ENCODE peak calls at places on chromosome X, in ten cellular contexts. E is IMR-90; Z is CD4-positive, alpha-beta memory T cell; B is fibroblast of the aortic adventitia; S is dorsolateral prefrontal cortex; M is coronary artery; T is GM23248; Y is choroid plexus epithelial cell; V is astrocyte of the spinal cord; G is stomach. O is an unnamed sample.

GRCh38 chrX:11480626-11481025 is 185.1 kb downstream of the ARHGAP6 start:
- DNase-seq in E (peak), Z (no peak), B (no peak), S (no peak), M (no peak), T (no peak), Y (peak), V (peak), G (no peak), O (peak)

GRCh38 chrX:149151805-149152757 is 353.0 kb downstream of the IDS start:
- DNase-seq in E (no peak), Z (no peak), B (no peak), S (no peak), M (no peak), T (peak), Y (peak), V (peak), G (no peak), O (peak)

GRCh38 chrX:69362354-69362753 is 141.8 kb upstream of the NALF2 start:
- DNase-seq in E (no peak), Z (no peak), B (no peak), S (no peak), M (no peak), T (peak), Y (no peak), V (no peak), G (no peak), O (no peak)

GRCh38 chrX:115547448-115547847 is 13.5 kb upstream of the PLS3 start:
- DNase-seq in E (no peak), Z (no peak), B (no peak), S (no peak), M (no peak), T (no peak), Y (no peak), V (no peak), G (no peak), O (no peak)

GRCh38 chrX:35890699-35891098 is 28.8 kb upstream of the CFAP47 start:
- DNase-seq in E (peak), Z (no peak), B (no peak), S (no peak), M (no peak), T (peak), Y (peak), V (peak), G (peak), O (peak)

GRCh38 chrX:11887175-11887574 is 129.1 kb downstream of the MSL3 start:
- DNase-seq in E (no peak), Z (no peak), B (no peak), S (no peak), M (no peak), T (no peak), Y (no peak), V (no peak), G (no peak), O (no peak)

GRCh38 chrX:413322-414201 is 26.9 kb upstream of the PPP2R3B start:
- DNase-seq in E (peak), Z (no peak), B (peak), S (no peak), M (no peak), T (no peak), Y (peak), V (peak), G (no peak), O (peak)

GRCh38 chrX:41895826-41896225 is 27.5 kb downstream of the CASK start:
- DNase-seq in E (peak), Z (no peak), B (no peak), S (no peak), M (no peak), T (peak), Y (no peak), V (no peak), G (no peak), O (peak)

GRCh38 chrX:15988661-15989603 is 134.3 kb upstream of the AP1S2 start:
- DNase-seq in E (peak), Z (no peak), B (peak), S (no peak), M (no peak), T (peak), Y (peak), V (peak), G (no peak), O (peak)

GRCh38 chrX:40094041-40094899 is 3.5 kb downstream of the BCOR start:
- DNase-seq in E (peak), Z (peak), B (peak), S (peak), M (no peak), T (peak), Y (peak), V (no peak), G (no peak), O (peak)

GRCh38 chrX:17931855-17932254 is 70.8 kb upstream of the RAI2 start:
- DNase-seq in E (no peak), Z (no peak), B (no peak), S (no peak), M (no peak), T (no peak), Y (no peak), V (no peak), G (no peak), O (no peak)

GRCh38 chrX:40064055-40064597 is 33.6 kb downstream of the BCOR start:
- DNase-seq in E (no peak), Z (no peak), B (no peak), S (no peak), M (no peak), T (no peak), Y (no peak), V (no peak), G (no peak), O (no peak)

GRCh38 chrX:11214346-11215190 is 78.6 kb upstream of the AMELX start:
- DNase-seq in E (no peak), Z (peak), B (no peak), S (no peak), M (no peak), T (no peak), Y (no peak), V (no peak), G (no peak), O (no peak)

GRCh38 chrX:134908235-134908834 is 82.5 kb upstream of the SMIM10 start:
- DNase-seq in E (peak), Z (no peak), B (peak), S (no peak), M (no peak), T (peak), Y (peak), V (peak), G (no peak), O (peak)

GRCh38 chrX:65985922-65986588 is 53.8 kb downstream of the VSIG4 start:
- DNase-seq in E (peak), Z (peak), B (peak), S (no peak), M (no peak), T (peak), Y (peak), V (peak), G (no peak), O (peak)

GRCh38 chrX:349196-349595 is 30.6 kb upstream of the GTPBP6 start:
- DNase-seq in E (no peak), Z (no peak), B (no peak), S (peak), M (no peak), T (no peak), Y (no peak), V (no peak), G (no peak), O (peak)

GRCh38 chrX:45329217-45329616 is 128.5 kb upstream of the DIPK2B start:
- DNase-seq in E (no peak), Z (no peak), B (peak), S (no peak), M (no peak), T (no peak), Y (no peak), V (no peak), G (no peak), O (no peak)

GRCh38 chrX:150200820-150201287 is 162.3 kb upstream of the MAMLD1 start:
- DNase-seq in E (peak), Z (no peak), B (peak), S (peak), M (peak), T (peak), Y (peak), V (peak), G (no peak), O (peak)

GRCh38 chrX:30196322-30196721 is 19.0 kb upstream of the MAGEB2 start:
- DNase-seq in E (peak), Z (no peak), B (peak), S (no peak), M (no peak), T (peak), Y (peak), V (peak), G (no peak), O (peak)

GRCh38 chrX:129704491-129704890 is 34.3 kb upstream of the XPNPEP2 start:
- DNase-seq in E (no peak), Z (no peak), B (no peak), S (no peak), M (no peak), T (no peak), Y (no peak), V (no peak), G (no peak), O (no peak)

GRCh38 chrX:21375795-21376069 is 1.5 kb downstream of the CNKSR2 start:
- DNase-seq in E (no peak), Z (no peak), B (no peak), S (no peak), M (no peak), T (no peak), Y (no peak), V (no peak), G (no peak), O (no peak)
- H3K4me3 ChIP-seq in E (no peak), Z (no peak), B (no peak), S (no peak), M (peak), T (no peak), Y (no peak), V (no peak), G (peak), O (no peak)

GRCh38 chrX:131709553-131709952 is 165.7 kb downstream of the OR13H1 start:
- DNase-seq in E (no peak), Z (no peak), B (no peak), S (no peak), M (no peak), T (no peak), Y (no peak), V (no peak), G (no peak), O (no peak)

GRCh38 chrX:131704136-131704695 is 160.3 kb downstream of the OR13H1 start:
- DNase-seq in E (peak), Z (no peak), B (peak), S (peak), M (peak), T (peak), Y (no peak), V (peak), G (peak), O (no peak)

GRCh38 chrX:131703646-131704045 is 159.8 kb downstream of the OR13H1 start:
- DNase-seq in E (no peak), Z (no peak), B (no peak), S (no peak), M (no peak), T (no peak), Y (no peak), V (no peak), G (no peak), O (no peak)
- H3K4me3 ChIP-seq in E (no peak), Z (no peak), B (no peak), S (peak), M (peak), T (no peak), Y (no peak), V (no peak), G (no peak), O (no peak)

DNA sequence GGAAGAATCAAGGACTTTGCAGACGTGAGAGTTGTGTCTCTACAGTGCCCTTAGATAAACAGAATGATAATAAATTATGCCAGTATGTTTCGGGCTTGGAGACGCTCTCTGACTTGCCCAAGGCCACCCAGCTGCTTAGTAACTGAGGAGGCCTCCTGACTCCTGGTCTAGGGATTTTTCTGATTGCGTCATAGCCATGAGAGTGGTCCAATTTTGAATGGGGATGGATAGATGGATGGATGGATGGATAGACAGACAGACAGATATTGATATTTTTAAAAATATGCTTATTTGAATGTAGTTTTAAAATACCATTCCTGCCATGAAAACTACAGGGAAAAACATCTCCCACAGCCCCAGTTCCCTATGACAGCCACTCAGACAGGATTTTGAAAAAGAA is 15.5 kb downstream of the ARHGAP36 start:
- DNase-seq in E (no peak), Z (no peak), B (no peak), S (no peak), M (no peak), T (no peak), Y (no peak), V (no peak), G (no peak), O (no peak)
- H3K4me3 ChIP-seq in E (no peak), Z (no peak), B (no peak), S (no peak), M (no peak), T (no peak), Y (no peak), V (no peak), G (no peak), O (no peak)

GRCh38 chrX:107675365-107675654 is 47.0 kb downstream of the PRPS1 start:
- DNase-seq in E (no peak), Z (no peak), B (no peak), S (no peak), M (no peak), T (no peak), Y (peak), V (no peak), G (no peak), O (no peak)

GRCh38 chrX:107672955-107673378 is 44.7 kb downstream of the PRPS1 start:
- DNase-seq in E (peak), Z (peak), B (peak), S (peak), M (peak), T (peak), Y (peak), V (peak), G (peak), O (peak)

GRCh38 chrX:107674480-107675364 is 46.4 kb downstream of the PRPS1 start:
- DNase-seq in E (no peak), Z (peak), B (peak), S (no peak), M (peak), T (peak), Y (peak), V (peak), G (peak), O (peak)

GRCh38 chrX:107673933-107674479 is 45.7 kb downstream of the PRPS1 start:
- DNase-seq in E (no peak), Z (peak), B (no peak), S (no peak), M (peak), T (peak), Y (peak), V (peak), G (peak), O (peak)

DNA sequence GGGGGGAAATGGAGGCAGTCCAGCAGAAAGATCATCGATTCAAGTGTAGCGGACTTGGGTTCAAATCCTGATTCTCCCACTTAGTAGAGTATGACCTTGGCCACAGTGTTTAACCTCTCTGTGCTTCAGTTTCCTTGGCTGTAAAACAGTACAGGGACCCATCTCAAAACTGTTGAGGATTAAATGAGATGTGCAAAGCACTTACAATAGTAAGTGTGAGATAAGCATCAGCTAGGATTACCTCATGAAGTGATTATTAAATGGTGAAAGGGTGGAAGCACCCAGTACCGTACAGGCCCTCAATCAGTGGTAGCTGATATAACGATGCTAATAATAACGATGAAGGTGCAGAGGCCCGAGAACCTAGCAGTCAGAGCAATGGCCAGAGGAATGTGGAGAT is 45.1 kb downstream of the PRPS1 start:
- DNase-seq in E (no peak), Z (no peak), B (no peak), S (no peak), M (no peak), T (peak), Y (no peak), V (no peak), G (no peak), O (no peak)
- H3K4me3 ChIP-seq in E (no peak), Z (peak), B (no peak), S (no peak), M (peak), T (peak), Y (no peak), V (no peak), G (no peak), O (no peak)

GRCh38 chrX:37684426-37684825 is 1.2 kb upstream of the XK start:
- DNase-seq in E (no peak), Z (no peak), B (no peak), S (no peak), M (no peak), T (no peak), Y (no peak), V (no peak), G (no peak), O (no peak)

GRCh38 chrX:37684918-37685317 is 673 bp upstream of the XK start:
- DNase-seq in E (no peak), Z (no peak), B (no peak), S (no peak), M (no peak), T (no peak), Y (no peak), V (no peak), G (no peak), O (no peak)

GRCh38 chrX:37685452-37686347 is at the start of gene XK:
- DNase-seq in E (no peak), Z (peak), B (peak), S (peak), M (peak), T (peak), Y (peak), V (peak), G (peak), O (peak)

GRCh38 chrX:37686979-37687378 is 1.4 kb downstream of the XK start:
- DNase-seq in E (no peak), Z (no peak), B (no peak), S (no peak), M (no peak), T (no peak), Y (no peak), V (no peak), G (no peak), O (no peak)

DNA sequence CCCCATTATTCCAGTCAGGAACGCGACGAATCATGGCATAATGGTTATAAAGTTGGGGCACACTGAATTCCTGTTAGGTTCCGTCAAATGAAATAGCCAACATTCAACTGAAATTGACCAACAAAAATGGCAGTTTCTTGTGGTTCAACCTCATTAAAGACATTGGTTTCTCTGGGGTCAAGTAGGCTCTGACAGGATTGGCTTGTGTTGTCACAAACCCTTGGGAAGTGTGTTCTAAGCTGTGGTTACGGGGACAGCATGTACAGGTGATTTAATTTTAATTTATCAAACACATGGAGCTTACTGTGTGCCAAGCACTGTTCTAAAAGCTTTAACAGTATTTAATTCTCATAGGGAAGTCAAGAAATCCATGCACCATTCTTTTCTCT is 751 bp downstream of the XK start:
- DNase-seq in E (no peak), Z (no peak), B (no peak), S (no peak), M (no peak), T (no peak), Y (no peak), V (no peak), G (no peak), O (no peak)
- H3K4me3 ChIP-seq in E (peak), Z (no peak), B (no peak), S (peak), M (peak), T (peak), Y (no peak), V (no peak), G (peak), O (peak)

DNA sequence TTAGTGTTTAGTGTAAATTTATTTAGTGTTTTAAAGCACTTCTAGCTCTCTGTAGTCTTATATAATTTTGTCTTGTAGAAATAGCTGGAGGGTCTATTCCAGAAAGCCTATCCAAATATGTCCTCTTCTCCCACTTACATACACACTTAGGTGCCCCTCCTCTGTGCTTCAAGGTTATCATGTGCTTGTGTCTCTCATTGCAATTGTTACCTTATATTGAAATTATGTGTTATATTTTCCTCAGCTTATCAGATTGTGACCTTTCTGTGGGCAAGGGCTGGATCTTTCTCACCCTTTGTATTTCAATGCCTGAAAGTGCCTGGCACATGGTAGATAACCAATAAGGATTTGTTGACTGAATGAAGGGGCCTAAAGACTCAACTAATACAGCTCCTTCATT is 18.4 kb downstream of the WDR44 start:
- DNase-seq in E (no peak), Z (no peak), B (no peak), S (no peak), M (no peak), T (no peak), Y (no peak), V (no peak), G (no peak), O (no peak)
- H3K4me3 ChIP-seq in E (no peak), Z (no peak), B (no peak), S (no peak), M (no peak), T (no peak), Y (no peak), V (no peak), G (no peak), O (no peak)

DNA sequence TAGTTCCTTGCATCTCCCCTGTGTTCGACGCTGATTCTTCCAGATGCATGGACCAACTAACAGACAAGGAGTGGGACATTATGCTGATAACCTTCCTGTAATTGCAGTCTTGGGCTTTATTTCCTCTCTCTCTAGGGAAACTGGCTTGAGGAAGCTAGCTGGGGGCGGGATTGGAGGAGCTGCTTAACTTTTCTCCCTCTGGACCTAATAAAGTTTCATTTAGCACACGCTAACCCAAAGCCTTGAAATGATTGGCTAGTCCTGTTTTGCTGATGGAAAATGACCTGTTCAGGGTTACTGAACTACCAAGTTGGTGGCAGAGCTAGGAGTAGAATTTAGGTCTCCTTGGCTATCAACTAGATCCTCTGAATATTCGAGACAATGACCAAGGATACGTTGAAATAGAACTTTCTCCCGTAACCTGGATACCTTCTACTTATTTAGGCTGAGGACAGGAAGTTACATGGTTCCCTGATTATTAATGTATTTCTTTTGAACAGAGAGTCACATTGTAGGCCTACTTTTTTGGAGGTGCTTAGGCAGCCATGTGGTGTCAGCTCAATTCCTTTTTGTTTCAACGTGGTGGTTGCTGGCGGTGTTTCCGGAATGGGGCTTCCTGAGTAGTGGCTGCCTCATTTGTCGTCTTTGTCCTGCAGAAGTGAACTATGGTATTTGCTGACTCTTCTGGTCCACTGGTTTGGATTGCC is 2.0 kb downstream of the PGK1 start:
- DNase-seq in E (no peak), Z (peak), B (no peak), S (no peak), M (no peak), T (peak), Y (no peak), V (no peak), G (no peak), O (no peak)
- H3K4me3 ChIP-seq in E (peak), Z (peak), B (peak), S (no peak), M (peak), T (peak), Y (peak), V (peak), G (peak), O (peak)